ENCODE peak calls at places on chromosomes 4 and X, in six cellular contexts. One of them, this sample, is unnamed.
A peak's percentile ranks its signal among the peaks of the same experiment; 100 is the strongest.

GRCh38 chr4:82909326-82909725 is 8.8 kb downstream of the THAP9 start:
- DNase-seq in fibroblast of mammary gland: no peak
- DNase-seq in mucosa of gallbladder: no peak
- DNase-seq in K562: no peak
- DNase-seq in activated T-helper 1 cell treated with Interleukin-2 at 50 U/mL for 16 hours: no peak
- DNase-seq in heart right ventricle: no peak
- DNase-seq in this sample: no peak

GRCh38 chrX:1528186-1528883 is 8.7 kb downstream of the P2RY8 start:
- DNase-seq in mucosa of gallbladder: no peak
- DNase-seq in K562: no peak
- DNase-seq in activated T-helper 1 cell treated with Interleukin-2 at 50 U/mL for 16 hours: no peak
- DNase-seq in heart right ventricle: no peak
- DNase-seq in fibroblast of mammary gland: no peak
- DNase-seq in this sample: no peak

GRCh38 chr4:165970703-165971420 is 97.8 kb downstream of the TLL1 start:
- DNase-seq in heart right ventricle: no peak
- DNase-seq in K562: no peak
- DNase-seq in mucosa of gallbladder: no peak
- DNase-seq in fibroblast of mammary gland: no peak
- DNase-seq in activated T-helper 1 cell treated with Interleukin-2 at 50 U/mL for 16 hours: no peak
- DNase-seq in this sample: peak; percentile 72

GRCh38 chr4:6029254-6029653 is 11.0 kb upstream of the C4orf50 start:
- DNase-seq in fibroblast of mammary gland: no peak
- DNase-seq in activated T-helper 1 cell treated with Interleukin-2 at 50 U/mL for 16 hours: no peak
- DNase-seq in heart right ventricle: no peak
- DNase-seq in K562: no peak
- DNase-seq in mucosa of gallbladder: no peak
- DNase-seq in this sample: no peak

GRCh38 chr4:136643416-136643815 is 888.9 kb downstream of the PCDH18 start:
- DNase-seq in activated T-helper 1 cell treated with Interleukin-2 at 50 U/mL for 16 hours: no peak
- DNase-seq in fibroblast of mammary gland: no peak
- DNase-seq in K562: no peak
- DNase-seq in heart right ventricle: no peak
- DNase-seq in mucosa of gallbladder: no peak
- DNase-seq in this sample: peak; percentile 51

GRCh38 chrX:6184900-6185515 is 43.7 kb downstream of the NLGN4X start:
- DNase-seq in activated T-helper 1 cell treated with Interleukin-2 at 50 U/mL for 16 hours: no peak
- DNase-seq in mucosa of gallbladder: peak; percentile 60
- DNase-seq in fibroblast of mammary gland: peak; percentile 11
- DNase-seq in K562: no peak
- DNase-seq in heart right ventricle: no peak
- DNase-seq in this sample: peak; percentile 50

GRCh38 chr4:77020017-77020416 is 55.8 kb downstream of the CCNI start:
- DNase-seq in activated T-helper 1 cell treated with Interleukin-2 at 50 U/mL for 16 hours: no peak
- DNase-seq in K562: no peak
- DNase-seq in heart right ventricle: no peak
- DNase-seq in mucosa of gallbladder: no peak
- DNase-seq in fibroblast of mammary gland: no peak
- DNase-seq in this sample: no peak

GRCh38 chrX:150540965-150541364 is 27.5 kb upstream of the MTM1 start:
- DNase-seq in activated T-helper 1 cell treated with Interleukin-2 at 50 U/mL for 16 hours: no peak
- DNase-seq in K562: no peak
- DNase-seq in heart right ventricle: no peak
- DNase-seq in fibroblast of mammary gland: no peak
- DNase-seq in mucosa of gallbladder: no peak
- DNase-seq in this sample: no peak

GRCh38 chr4:97309111-97309510 is 834.2 kb downstream of the STPG2 start:
- DNase-seq in activated T-helper 1 cell treated with Interleukin-2 at 50 U/mL for 16 hours: no peak
- DNase-seq in fibroblast of mammary gland: no peak
- DNase-seq in mucosa of gallbladder: no peak
- DNase-seq in K562: no peak
- DNase-seq in heart right ventricle: no peak
- DNase-seq in this sample: no peak

GRCh38 chr4:128725405-128725804 is 84.1 kb upstream of the JADE1 start:
- DNase-seq in activated T-helper 1 cell treated with Interleukin-2 at 50 U/mL for 16 hours: no peak
- DNase-seq in heart right ventricle: no peak
- DNase-seq in mucosa of gallbladder: peak; percentile 68
- DNase-seq in fibroblast of mammary gland: no peak
- DNase-seq in K562: no peak
- DNase-seq in this sample: no peak

GRCh38 chr4:33188733-33189132 is 2468.6 kb downstream of the PCDH7 start:
- DNase-seq in activated T-helper 1 cell treated with Interleukin-2 at 50 U/mL for 16 hours: no peak
- DNase-seq in mucosa of gallbladder: no peak
- DNase-seq in fibroblast of mammary gland: no peak
- DNase-seq in K562: no peak
- DNase-seq in heart right ventricle: no peak
- DNase-seq in this sample: no peak

GRCh38 chrX:38987135-38987780 is 186.0 kb downstream of the MID1IP1 start:
- DNase-seq in fibroblast of mammary gland: peak; percentile 12
- DNase-seq in activated T-helper 1 cell treated with Interleukin-2 at 50 U/mL for 16 hours: no peak
- DNase-seq in mucosa of gallbladder: no peak
- DNase-seq in heart right ventricle: no peak
- DNase-seq in K562: no peak
- DNase-seq in this sample: peak; percentile 52

GRCh38 chr4:31045724-31046318 is 325.7 kb downstream of the PCDH7 start:
- DNase-seq in activated T-helper 1 cell treated with Interleukin-2 at 50 U/mL for 16 hours: no peak
- DNase-seq in K562: no peak
- DNase-seq in heart right ventricle: no peak
- DNase-seq in mucosa of gallbladder: peak; percentile 23
- DNase-seq in fibroblast of mammary gland: peak; percentile 32
- DNase-seq in this sample: peak; percentile 42

GRCh38 chrX:39819921-39820849 is 277.6 kb downstream of the BCOR start:
- DNase-seq in mucosa of gallbladder: no peak
- DNase-seq in K562: no peak
- DNase-seq in heart right ventricle: no peak
- DNase-seq in fibroblast of mammary gland: no peak
- DNase-seq in activated T-helper 1 cell treated with Interleukin-2 at 50 U/mL for 16 hours: no peak
- DNase-seq in this sample: no peak

GRCh38 chr4:158858410-158859189 is 89.8 kb downstream of the FNIP2 start:
- DNase-seq in mucosa of gallbladder: no peak
- DNase-seq in K562: no peak
- DNase-seq in activated T-helper 1 cell treated with Interleukin-2 at 50 U/mL for 16 hours: no peak
- DNase-seq in fibroblast of mammary gland: peak; percentile 88
- DNase-seq in heart right ventricle: no peak
- DNase-seq in this sample: peak; percentile 44

GRCh38 chr4:7745486-7745885 is 194.2 kb downstream of the AFAP1 start:
- DNase-seq in mucosa of gallbladder: no peak
- DNase-seq in heart right ventricle: no peak
- DNase-seq in K562: no peak
- DNase-seq in fibroblast of mammary gland: no peak
- DNase-seq in activated T-helper 1 cell treated with Interleukin-2 at 50 U/mL for 16 hours: no peak
- DNase-seq in this sample: no peak

GRCh38 chr4:60241886-60242285 is 958.2 kb upstream of the ADGRL3 start:
- DNase-seq in fibroblast of mammary gland: no peak
- DNase-seq in heart right ventricle: no peak
- DNase-seq in activated T-helper 1 cell treated with Interleukin-2 at 50 U/mL for 16 hours: no peak
- DNase-seq in mucosa of gallbladder: no peak
- DNase-seq in K562: no peak
- DNase-seq in this sample: no peak

GRCh38 chr4:83285022-83285387 is 407 bp upstream of the COQ2 start:
- DNase-seq in activated T-helper 1 cell treated with Interleukin-2 at 50 U/mL for 16 hours: no peak
- DNase-seq in K562: peak; percentile 11
- DNase-seq in heart right ventricle: peak; percentile 24
- DNase-seq in mucosa of gallbladder: peak; percentile 25
- DNase-seq in fibroblast of mammary gland: peak; percentile 73
- DNase-seq in this sample: peak; percentile 44

GRCh38 chr4:70734971-70735370 is 13.2 kb downstream of the RUFY3 start:
- DNase-seq in fibroblast of mammary gland: no peak
- DNase-seq in K562: no peak
- DNase-seq in activated T-helper 1 cell treated with Interleukin-2 at 50 U/mL for 16 hours: no peak
- DNase-seq in heart right ventricle: no peak
- DNase-seq in mucosa of gallbladder: no peak
- DNase-seq in this sample: no peak

GRCh38 chr4:40395908-40396806 is 61.0 kb downstream of the CHRNA9 start:
- DNase-seq in fibroblast of mammary gland: peak; percentile 64
- DNase-seq in heart right ventricle: peak; percentile 36
- DNase-seq in activated T-helper 1 cell treated with Interleukin-2 at 50 U/mL for 16 hours: no peak
- DNase-seq in K562: no peak
- DNase-seq in mucosa of gallbladder: peak; percentile 85
- DNase-seq in this sample: peak; percentile 85

GRCh38 chr4:6524436-6524835 is 50.6 kb upstream of the MAN2B2 start:
- DNase-seq in K562: no peak
- DNase-seq in activated T-helper 1 cell treated with Interleukin-2 at 50 U/mL for 16 hours: no peak
- DNase-seq in heart right ventricle: no peak
- DNase-seq in fibroblast of mammary gland: no peak
- DNase-seq in mucosa of gallbladder: no peak
- DNase-seq in this sample: no peak

GRCh38 chr4:137688651-137689050 is 156.4 kb upstream of the PCDH18 start:
- DNase-seq in mucosa of gallbladder: no peak
- DNase-seq in K562: no peak
- DNase-seq in fibroblast of mammary gland: no peak
- DNase-seq in heart right ventricle: no peak
- DNase-seq in activated T-helper 1 cell treated with Interleukin-2 at 50 U/mL for 16 hours: no peak
- DNase-seq in this sample: no peak

GRCh38 chr4:183413562-183414200 is 30.8 kb upstream of the CDKN2AIP start:
- DNase-seq in activated T-helper 1 cell treated with Interleukin-2 at 50 U/mL for 16 hours: no peak
- DNase-seq in mucosa of gallbladder: no peak
- DNase-seq in heart right ventricle: no peak
- DNase-seq in K562: no peak
- DNase-seq in fibroblast of mammary gland: no peak
- DNase-seq in this sample: no peak

GRCh38 chr4:125677665-125678307 is 363.0 kb downstream of the FAT4 start:
- DNase-seq in mucosa of gallbladder: no peak
- DNase-seq in K562: no peak
- DNase-seq in fibroblast of mammary gland: no peak
- DNase-seq in activated T-helper 1 cell treated with Interleukin-2 at 50 U/mL for 16 hours: no peak
- DNase-seq in heart right ventricle: no peak
- DNase-seq in this sample: peak; percentile 25

GRCh38 chrX:17465201-17465600 is 90.2 kb downstream of the NHS start:
- DNase-seq in mucosa of gallbladder: no peak
- DNase-seq in activated T-helper 1 cell treated with Interleukin-2 at 50 U/mL for 16 hours: no peak
- DNase-seq in heart right ventricle: no peak
- DNase-seq in fibroblast of mammary gland: no peak
- DNase-seq in K562: no peak
- DNase-seq in this sample: no peak